ENCODE peak calls at places on chromosomes 1 and 21, in ten cellular contexts. One of them, this sample, is unnamed.

GRCh38 chr1:18100060-18100459 is 7.5 kb upstream of the IGSF21 start:
- DNase-seq in NB4: no peak
- DNase-seq in glutamatergic neuron: no peak
- DNase-seq in thoracic aorta: no peak
- DNase-seq in HCT116: no peak
- DNase-seq in Panc1: no peak
- DNase-seq in testis: no peak
- DNase-seq in CD4-positive, alpha-beta T cell: no peak
- DNase-seq in GM20000: no peak
- DNase-seq in neural crest cell: no peak
- DNase-seq in this sample: no peak

GRCh38 chr1:107622975-107623374 is 342.0 kb downstream of the VAV3 start:
- DNase-seq in neural crest cell: no peak
- DNase-seq in Panc1: no peak
- DNase-seq in NB4: no peak
- DNase-seq in CD4-positive, alpha-beta T cell: no peak
- DNase-seq in HCT116: no peak
- DNase-seq in testis: no peak
- DNase-seq in glutamatergic neuron: no peak
- DNase-seq in thoracic aorta: no peak
- DNase-seq in GM20000: no peak
- DNase-seq in this sample: no peak

GRCh38 chr1:119656410-119656955 is 8.4 kb upstream of the ZNF697 start:
- DNase-seq in Panc1: no peak
- DNase-seq in glutamatergic neuron: no peak
- DNase-seq in neural crest cell: no peak
- DNase-seq in GM20000: no peak
- DNase-seq in testis: no peak
- DNase-seq in HCT116: no peak
- DNase-seq in NB4: no peak
- DNase-seq in CD4-positive, alpha-beta T cell: no peak
- DNase-seq in thoracic aorta: no peak
- DNase-seq in this sample: no peak

GRCh38 chr1:208167229-208167869 is 76.8 kb downstream of the PLXNA2 start:
- DNase-seq in CD4-positive, alpha-beta T cell: no peak
- DNase-seq in neural crest cell: no peak
- DNase-seq in HCT116: no peak
- DNase-seq in testis: no peak
- DNase-seq in glutamatergic neuron: peak
- DNase-seq in Panc1: no peak
- DNase-seq in NB4: no peak
- DNase-seq in GM20000: no peak
- DNase-seq in thoracic aorta: no peak
- DNase-seq in this sample: no peak

GRCh38 chr1:57544345-57544744 is 120.5 kb upstream of the DAB1 start:
- DNase-seq in neural crest cell: no peak
- DNase-seq in Panc1: no peak
- DNase-seq in HCT116: no peak
- DNase-seq in CD4-positive, alpha-beta T cell: no peak
- DNase-seq in testis: no peak
- DNase-seq in NB4: no peak
- DNase-seq in GM20000: no peak
- DNase-seq in thoracic aorta: no peak
- DNase-seq in glutamatergic neuron: no peak
- DNase-seq in this sample: no peak

GRCh38 chr1:233605205-233605604 is 8.7 kb upstream of the KCNK1 start:
- DNase-seq in CD4-positive, alpha-beta T cell: no peak
- DNase-seq in thoracic aorta: no peak
- DNase-seq in NB4: no peak
- DNase-seq in Panc1: no peak
- DNase-seq in neural crest cell: no peak
- DNase-seq in testis: no peak
- DNase-seq in GM20000: no peak
- DNase-seq in glutamatergic neuron: no peak
- DNase-seq in HCT116: no peak
- DNase-seq in this sample: no peak

GRCh38 chr1:152189657-152190442 is 30.8 kb upstream of the RPTN start:
- DNase-seq in GM20000: peak
- DNase-seq in testis: peak
- DNase-seq in Panc1: peak
- DNase-seq in glutamatergic neuron: peak
- DNase-seq in CD4-positive, alpha-beta T cell: peak
- DNase-seq in thoracic aorta: no peak
- DNase-seq in NB4: peak
- DNase-seq in neural crest cell: no peak
- DNase-seq in HCT116: peak
- DNase-seq in this sample: peak

GRCh38 chr1:212721388-212722247 is 22.0 kb upstream of the BATF3 start:
- DNase-seq in neural crest cell: no peak
- DNase-seq in CD4-positive, alpha-beta T cell: no peak
- DNase-seq in HCT116: no peak
- DNase-seq in thoracic aorta: no peak
- DNase-seq in testis: no peak
- DNase-seq in Panc1: peak
- DNase-seq in NB4: peak
- DNase-seq in GM20000: no peak
- DNase-seq in glutamatergic neuron: no peak
- DNase-seq in this sample: peak

GRCh38 chr1:243926299-243926698 is 76.3 kb upstream of the AKT3 start:
- DNase-seq in HCT116: no peak
- DNase-seq in GM20000: no peak
- DNase-seq in NB4: no peak
- DNase-seq in thoracic aorta: no peak
- DNase-seq in CD4-positive, alpha-beta T cell: no peak
- DNase-seq in Panc1: no peak
- DNase-seq in glutamatergic neuron: no peak
- DNase-seq in neural crest cell: no peak
- DNase-seq in testis: no peak
- DNase-seq in this sample: no peak

GRCh38 chr21:44514746-44515358 is 25.1 kb downstream of the KRTAP10-1 start:
- DNase-seq in GM20000: no peak
- DNase-seq in thoracic aorta: no peak
- DNase-seq in glutamatergic neuron: peak
- DNase-seq in neural crest cell: no peak
- DNase-seq in CD4-positive, alpha-beta T cell: no peak
- DNase-seq in testis: no peak
- DNase-seq in Panc1: no peak
- DNase-seq in HCT116: no peak
- DNase-seq in NB4: no peak
- DNase-seq in this sample: no peak

GRCh38 chr1:209850342-209850979 is 22.7 kb downstream of the UTP25 start:
- DNase-seq in HCT116: peak
- DNase-seq in CD4-positive, alpha-beta T cell: no peak
- DNase-seq in GM20000: peak
- DNase-seq in NB4: peak
- DNase-seq in testis: peak
- DNase-seq in neural crest cell: peak
- DNase-seq in Panc1: no peak
- DNase-seq in glutamatergic neuron: peak
- DNase-seq in thoracic aorta: no peak
- DNase-seq in this sample: no peak

DNA sequence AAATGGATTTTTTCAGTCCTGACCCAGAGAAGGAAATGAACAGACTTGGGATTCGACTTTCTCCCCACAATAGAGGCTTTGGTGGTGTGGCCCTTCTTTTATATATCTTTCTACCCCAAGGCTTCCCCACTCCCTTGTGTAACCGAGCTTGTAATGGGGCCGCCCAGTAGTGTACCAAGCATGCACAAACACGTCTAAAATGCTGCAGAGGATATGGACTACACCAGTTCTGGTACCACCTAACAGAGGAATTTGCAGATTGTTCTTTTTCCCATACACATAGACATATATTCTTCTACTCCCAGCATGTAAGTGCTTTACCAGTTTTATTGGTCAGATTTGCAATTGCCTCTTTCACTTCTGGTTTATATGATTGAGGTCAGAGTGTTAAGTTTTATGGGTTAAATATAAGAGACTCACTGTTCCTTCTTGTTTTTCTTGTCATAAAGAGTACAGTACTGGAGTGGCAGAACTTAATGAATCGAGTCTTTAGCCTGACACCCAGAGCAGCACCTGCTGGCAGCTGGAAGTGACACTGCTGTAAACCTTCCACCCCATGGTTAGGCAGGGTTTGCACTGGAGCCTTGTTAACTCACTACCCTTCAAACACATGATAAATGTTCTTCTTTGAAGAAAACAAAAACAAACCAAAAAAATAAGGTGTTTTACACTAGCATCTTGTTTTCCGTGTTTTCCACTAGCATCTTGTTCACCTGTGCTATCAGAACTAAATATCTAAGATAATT is 198.6 kb downstream of the PTPRC start:
- DNase-seq in GM20000: no peak
- DNase-seq in NB4: no peak
- DNase-seq in Panc1: no peak
- DNase-seq in thoracic aorta: no peak
- DNase-seq in testis: no peak
- DNase-seq in neural crest cell: no peak
- DNase-seq in HCT116: no peak
- DNase-seq in glutamatergic neuron: no peak
- DNase-seq in CD4-positive, alpha-beta T cell: no peak
- DNase-seq in this sample: no peak
- TF ChIP-seq CTCF in GM20000: no peak
- TF ChIP-seq CTCF in NB4: no peak
- TF ChIP-seq CTCF in Panc1: no peak
- TF ChIP-seq CTCF in thoracic aorta: no peak
- TF ChIP-seq CTCF in testis: no peak
- TF ChIP-seq CTCF in neural crest cell: no peak
- TF ChIP-seq CTCF in HCT116: no peak
- TF ChIP-seq CTCF in glutamatergic neuron: no peak
- TF ChIP-seq CTCF in CD4-positive, alpha-beta T cell: no peak
- TF ChIP-seq CTCF in this sample: no peak

DNA sequence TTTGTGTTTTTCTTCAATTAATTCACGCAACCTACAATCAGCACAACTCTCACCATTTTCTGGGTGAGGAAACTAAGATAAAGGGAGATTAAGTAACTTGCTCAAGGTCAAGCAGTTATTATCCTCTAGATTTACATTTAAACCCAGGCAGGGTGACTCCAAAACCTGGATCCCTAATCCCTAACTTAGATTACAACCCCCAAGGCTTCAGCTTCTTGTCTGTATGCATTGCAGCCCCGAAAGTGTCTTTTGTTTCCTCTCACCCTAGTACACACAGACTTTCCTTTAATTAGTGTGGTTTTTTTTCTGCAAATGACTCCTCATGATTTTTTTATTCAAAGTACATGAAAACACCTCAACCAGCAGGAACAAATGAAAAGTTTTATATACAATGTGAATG is 748.6 kb upstream of the ADGRL2 start:
- DNase-seq in thoracic aorta: no peak
- DNase-seq in glutamatergic neuron: no peak
- DNase-seq in testis: no peak
- DNase-seq in HCT116: no peak
- DNase-seq in neural crest cell: no peak
- DNase-seq in Panc1: no peak
- DNase-seq in NB4: no peak
- DNase-seq in GM20000: no peak
- DNase-seq in CD4-positive, alpha-beta T cell: no peak
- DNase-seq in this sample: no peak
- TF ChIP-seq CTCF in thoracic aorta: no peak
- TF ChIP-seq CTCF in glutamatergic neuron: no peak
- TF ChIP-seq CTCF in testis: no peak
- TF ChIP-seq CTCF in HCT116: no peak
- TF ChIP-seq CTCF in neural crest cell: no peak
- TF ChIP-seq CTCF in Panc1: no peak
- TF ChIP-seq CTCF in NB4: no peak
- TF ChIP-seq CTCF in GM20000: no peak
- TF ChIP-seq CTCF in CD4-positive, alpha-beta T cell: no peak
- TF ChIP-seq CTCF in this sample: no peak

DNA sequence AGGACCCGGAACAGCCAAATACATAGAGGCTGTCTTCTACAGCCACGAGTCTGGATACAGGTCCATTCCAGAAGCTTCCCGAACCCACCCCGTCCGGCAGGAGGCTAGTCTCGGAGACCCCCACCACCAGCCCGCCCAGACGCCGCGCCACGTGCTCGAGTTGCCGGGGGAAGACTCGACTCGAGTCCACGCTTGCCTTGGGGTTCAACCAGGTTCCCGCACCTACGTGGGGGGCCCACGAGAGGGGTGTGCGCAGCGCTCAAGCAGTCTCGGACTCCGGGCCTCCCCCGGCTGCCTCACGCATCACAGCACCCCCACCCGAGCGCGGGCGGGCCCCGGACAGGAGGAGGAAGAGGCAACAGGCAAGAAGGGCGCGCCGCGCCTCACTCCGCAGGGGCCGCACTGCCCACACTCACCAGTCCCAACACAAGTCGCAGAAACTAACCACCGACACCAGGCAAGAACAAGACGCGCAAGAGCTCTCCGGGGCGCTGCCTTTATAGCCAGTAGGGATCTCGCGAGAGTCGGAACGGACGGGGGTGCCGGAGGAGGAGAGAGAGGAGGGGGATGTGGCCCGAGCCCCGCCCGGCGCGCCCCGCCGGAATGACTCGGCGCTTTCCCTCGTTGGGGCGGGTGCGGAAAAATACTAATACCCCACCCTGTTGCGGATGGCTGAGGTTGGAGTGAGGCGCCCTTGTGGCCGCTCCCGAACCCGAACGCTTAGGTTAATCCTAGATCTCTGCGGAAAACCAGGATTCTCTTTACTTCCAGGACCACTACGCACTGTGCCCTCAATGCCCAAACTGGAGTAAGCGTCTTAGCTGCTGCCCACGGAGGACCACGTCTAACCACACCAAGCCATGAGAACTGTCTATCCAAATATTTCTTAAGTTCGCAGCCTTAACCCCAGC is at the start of gene PRDX1:
- DNase-seq in HCT116: peak
- DNase-seq in GM20000: peak
- DNase-seq in NB4: peak
- DNase-seq in testis: peak
- DNase-seq in neural crest cell: peak
- DNase-seq in thoracic aorta: peak
- DNase-seq in CD4-positive, alpha-beta T cell: peak
- DNase-seq in glutamatergic neuron: peak
- DNase-seq in Panc1: peak
- DNase-seq in this sample: peak
- TF ChIP-seq CTCF in HCT116: no peak
- TF ChIP-seq CTCF in GM20000: no peak
- TF ChIP-seq CTCF in NB4: no peak
- TF ChIP-seq CTCF in testis: no peak
- TF ChIP-seq CTCF in neural crest cell: peak
- TF ChIP-seq CTCF in thoracic aorta: no peak
- TF ChIP-seq CTCF in CD4-positive, alpha-beta T cell: no peak
- TF ChIP-seq CTCF in glutamatergic neuron: no peak
- TF ChIP-seq CTCF in Panc1: no peak
- TF ChIP-seq CTCF in this sample: no peak

DNA sequence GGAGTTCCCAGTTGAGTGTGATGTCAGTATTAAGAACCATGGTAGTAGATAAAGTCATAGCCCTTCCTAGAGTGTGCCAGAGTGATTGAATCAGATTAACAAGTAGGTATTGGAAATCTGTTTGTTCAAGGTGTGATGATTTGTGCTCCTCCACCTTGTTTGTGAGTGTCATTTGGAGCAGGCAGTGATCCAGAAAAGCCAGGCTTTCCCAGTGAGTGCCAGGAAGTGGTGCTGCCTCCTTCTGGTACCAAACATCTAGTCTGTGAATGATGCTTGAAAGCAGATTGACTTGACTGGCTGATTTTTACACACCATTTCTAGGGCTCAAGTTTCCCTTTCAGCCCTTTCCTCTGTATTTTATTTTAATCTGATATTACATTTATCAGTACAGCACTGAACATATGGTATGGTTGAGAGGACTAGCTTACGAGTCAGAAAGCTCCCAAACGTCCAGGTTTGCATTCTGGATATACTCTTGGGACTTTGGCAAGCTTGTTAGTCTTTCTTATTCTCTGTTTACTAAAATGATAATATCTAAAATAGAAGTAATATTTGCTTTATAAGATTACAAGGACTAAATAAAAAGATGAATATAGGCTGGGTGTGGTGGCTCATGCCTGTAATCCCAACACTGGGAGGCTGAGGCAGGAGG is 100.7 kb downstream of the PATJ start:
- DNase-seq in Panc1: no peak
- DNase-seq in HCT116: no peak
- DNase-seq in testis: peak
- DNase-seq in thoracic aorta: no peak
- DNase-seq in glutamatergic neuron: no peak
- DNase-seq in GM20000: no peak
- DNase-seq in neural crest cell: no peak
- DNase-seq in CD4-positive, alpha-beta T cell: no peak
- DNase-seq in NB4: no peak
- DNase-seq in this sample: no peak
- TF ChIP-seq CTCF in Panc1: peak
- TF ChIP-seq CTCF in HCT116: peak
- TF ChIP-seq CTCF in testis: no peak
- TF ChIP-seq CTCF in thoracic aorta: no peak
- TF ChIP-seq CTCF in glutamatergic neuron: no peak
- TF ChIP-seq CTCF in GM20000: no peak
- TF ChIP-seq CTCF in neural crest cell: no peak
- TF ChIP-seq CTCF in CD4-positive, alpha-beta T cell: no peak
- TF ChIP-seq CTCF in NB4: no peak
- TF ChIP-seq CTCF in this sample: no peak

This sample was measured in PC-9.